ENCODE peak calls at places on chromosomes 12 and 14, in five cellular contexts. One of them, this sample, is unnamed. For H3K4me1, the result is how much of the 10 kb centered on the place peaks cover.

GRCh38 chr12:44317651-44318126 is 481.8 kb downstream of the TMEM117 start:
- DNase-seq in HCT116: peak
- DNase-seq in right cardiac atrium: peak
- DNase-seq in CD8-positive, alpha-beta T cell: no peak
- DNase-seq in endothelial cell of umbilical vein: peak
- DNase-seq in this sample: no peak

GRCh38 chr12:57844725-57845477 is 1.6 kb downstream of the CTDSP2 start:
- DNase-seq in CD8-positive, alpha-beta T cell: no peak
- DNase-seq in right cardiac atrium: peak
- DNase-seq in HCT116: peak
- DNase-seq in endothelial cell of umbilical vein: no peak
- DNase-seq in this sample: no peak

GRCh38 chr14:34851395-34851794 is 23.8 kb downstream of the BAZ1A start:
- DNase-seq in HCT116: no peak
- DNase-seq in right cardiac atrium: no peak
- DNase-seq in CD8-positive, alpha-beta T cell: no peak
- DNase-seq in endothelial cell of umbilical vein: peak
- DNase-seq in this sample: no peak

GRCh38 chr12:88166179-88166578 is 24.1 kb downstream of the TMTC3 start:
- DNase-seq in endothelial cell of umbilical vein: no peak
- DNase-seq in right cardiac atrium: no peak
- DNase-seq in CD8-positive, alpha-beta T cell: no peak
- DNase-seq in HCT116: no peak
- DNase-seq in this sample: no peak

GRCh38 chr14:83828406-83828805 is 1701.5 kb upstream of the FLRT2 start:
- DNase-seq in endothelial cell of umbilical vein: no peak
- DNase-seq in right cardiac atrium: no peak
- DNase-seq in CD8-positive, alpha-beta T cell: no peak
- DNase-seq in HCT116: no peak
- DNase-seq in this sample: no peak

GRCh38 chr14:21231020-21231652 is 38.1 kb downstream of the HNRNPC start:
- DNase-seq in right cardiac atrium: no peak
- DNase-seq in HCT116: no peak
- DNase-seq in CD8-positive, alpha-beta T cell: no peak
- DNase-seq in endothelial cell of umbilical vein: no peak
- DNase-seq in this sample: no peak

GRCh38 chr14:24194186-24194872 is 912 bp downstream of the TM9SF1 start:
- DNase-seq in CD8-positive, alpha-beta T cell: no peak
- DNase-seq in right cardiac atrium: no peak
- DNase-seq in endothelial cell of umbilical vein: no peak
- DNase-seq in HCT116: no peak
- DNase-seq in this sample: no peak

GRCh38 chr12:106302401-106303201 is at the start of gene TCP11L2:
- DNase-seq in HCT116: no peak
- DNase-seq in endothelial cell of umbilical vein: peak
- DNase-seq in right cardiac atrium: peak
- DNase-seq in CD8-positive, alpha-beta T cell: peak
- DNase-seq in this sample: peak

GRCh38 chr14:93906341-93907329 is 20.5 kb upstream of the FAM181A start:
- DNase-seq in CD8-positive, alpha-beta T cell: peak
- DNase-seq in right cardiac atrium: no peak
- DNase-seq in HCT116: peak
- DNase-seq in endothelial cell of umbilical vein: no peak
- DNase-seq in this sample: peak

GRCh38 chr12:114444422-114445279 is 38.7 kb upstream of the TBX5 start:
- DNase-seq in HCT116: no peak
- DNase-seq in endothelial cell of umbilical vein: no peak
- DNase-seq in right cardiac atrium: peak
- DNase-seq in CD8-positive, alpha-beta T cell: no peak
- DNase-seq in this sample: no peak

GRCh38 chr14:54219281-54220121 is 177.3 kb upstream of the CDKN3 start:
- DNase-seq in right cardiac atrium: no peak
- DNase-seq in HCT116: no peak
- DNase-seq in endothelial cell of umbilical vein: no peak
- DNase-seq in CD8-positive, alpha-beta T cell: no peak
- DNase-seq in this sample: no peak

GRCh38 chr12:68303850-68304249 is 28.3 kb downstream of the MDM1 start:
- DNase-seq in HCT116: no peak
- DNase-seq in right cardiac atrium: peak
- DNase-seq in endothelial cell of umbilical vein: no peak
- DNase-seq in CD8-positive, alpha-beta T cell: no peak
- DNase-seq in this sample: no peak

GRCh38 chr14:99263564-99264330 is 8.2 kb downstream of the BCL11B start:
- DNase-seq in endothelial cell of umbilical vein: no peak
- DNase-seq in CD8-positive, alpha-beta T cell: no peak
- DNase-seq in HCT116: no peak
- DNase-seq in right cardiac atrium: no peak
- DNase-seq in this sample: peak

GRCh38 chr12:109539508-109539907 is 33.8 kb downstream of the MMAB start:
- DNase-seq in HCT116: no peak
- DNase-seq in CD8-positive, alpha-beta T cell: no peak
- DNase-seq in right cardiac atrium: no peak
- DNase-seq in endothelial cell of umbilical vein: peak
- DNase-seq in this sample: no peak

GRCh38 chr14:35155962-35156361 is 33.6 kb downstream of the PRORP start:
- DNase-seq in CD8-positive, alpha-beta T cell: no peak
- DNase-seq in right cardiac atrium: no peak
- DNase-seq in endothelial cell of umbilical vein: peak
- DNase-seq in HCT116: no peak
- DNase-seq in this sample: no peak

GRCh38 chr14:95222870-95223398 is 65.6 kb upstream of the DICER1 start:
- DNase-seq in CD8-positive, alpha-beta T cell: no peak
- DNase-seq in HCT116: no peak
- DNase-seq in endothelial cell of umbilical vein: no peak
- DNase-seq in right cardiac atrium: no peak
- DNase-seq in this sample: no peak

GRCh38 chr14:68589447-68590232 is 203.2 kb downstream of the ZFP36L1 start:
- DNase-seq in CD8-positive, alpha-beta T cell: no peak
- DNase-seq in endothelial cell of umbilical vein: no peak
- DNase-seq in right cardiac atrium: peak
- DNase-seq in HCT116: no peak
- DNase-seq in this sample: no peak

GRCh38 chr12:2319747-2320146 is 267.0 kb downstream of the CACNA1C start:
- DNase-seq in endothelial cell of umbilical vein: no peak
- DNase-seq in right cardiac atrium: no peak
- DNase-seq in HCT116: no peak
- DNase-seq in CD8-positive, alpha-beta T cell: no peak
- DNase-seq in this sample: no peak

GRCh38 chr14:61470954-61471279 is 149.5 kb downstream of the PRKCH start:
- DNase-seq in endothelial cell of umbilical vein: no peak
- DNase-seq in CD8-positive, alpha-beta T cell: no peak
- DNase-seq in right cardiac atrium: no peak
- DNase-seq in HCT116: no peak
- DNase-seq in this sample: no peak

GRCh38 chr12:27279836-27280235 is 35.8 kb downstream of the STK38L start:
- DNase-seq in right cardiac atrium: no peak
- DNase-seq in CD8-positive, alpha-beta T cell: no peak
- DNase-seq in endothelial cell of umbilical vein: no peak
- DNase-seq in HCT116: no peak
- DNase-seq in this sample: no peak

GRCh38 chr12:88895634-88896033 is 315.4 kb upstream of the KITLG start:
- DNase-seq in right cardiac atrium: no peak
- DNase-seq in HCT116: no peak
- DNase-seq in CD8-positive, alpha-beta T cell: no peak
- DNase-seq in endothelial cell of umbilical vein: peak
- DNase-seq in this sample: no peak

GRCh38 chr14:42683690-42684089 is 1077.0 kb downstream of the LRFN5 start:
- DNase-seq in HCT116: no peak
- DNase-seq in right cardiac atrium: no peak
- DNase-seq in CD8-positive, alpha-beta T cell: no peak
- DNase-seq in endothelial cell of umbilical vein: no peak
- DNase-seq in this sample: no peak

GRCh38 chr14:103705158-103705523 is 10.1 kb downstream of the XRCC3 start:
- DNase-seq in CD8-positive, alpha-beta T cell: no peak
- DNase-seq in HCT116: no peak
- DNase-seq in endothelial cell of umbilical vein: peak
- DNase-seq in right cardiac atrium: peak
- DNase-seq in this sample: no peak

GRCh38 chr12:130224613-130225012 is 62.3 kb downstream of the FZD10 start:
- DNase-seq in right cardiac atrium: no peak
- DNase-seq in endothelial cell of umbilical vein: no peak
- DNase-seq in CD8-positive, alpha-beta T cell: no peak
- DNase-seq in HCT116: no peak
- DNase-seq in this sample: no peak

GRCh38 chr14:92103363-92103762 is 3.0 kb downstream of the ATXN3 start:
- DNase-seq in endothelial cell of umbilical vein: no peak
- DNase-seq in HCT116: no peak
- DNase-seq in right cardiac atrium: no peak
- DNase-seq in CD8-positive, alpha-beta T cell: no peak
- DNase-seq in this sample: no peak

GRCh38 chr14:95463173-95463901 is 53.1 kb downstream of the SYNE3 start:
- DNase-seq in HCT116: no peak
- DNase-seq in endothelial cell of umbilical vein: peak
- DNase-seq in CD8-positive, alpha-beta T cell: peak
- DNase-seq in right cardiac atrium: peak
- DNase-seq in this sample: peak

GRCh38 chr12:24562761-24563392 is 386.0 kb downstream of the BCAT1 start:
- DNase-seq in endothelial cell of umbilical vein: peak
- DNase-seq in HCT116: no peak
- DNase-seq in CD8-positive, alpha-beta T cell: no peak
- DNase-seq in right cardiac atrium: peak
- DNase-seq in this sample: no peak

GRCh38 chr12:108349245-108349644 is 10.1 kb upstream of the CMKLR1 start:
- DNase-seq in HCT116: no peak
- DNase-seq in endothelial cell of umbilical vein: no peak
- DNase-seq in right cardiac atrium: peak
- DNase-seq in CD8-positive, alpha-beta T cell: no peak
- DNase-seq in this sample: no peak

GRCh38 chr12:93430280-93430679 is 11.5 kb downstream of the UBE2N start:
- DNase-seq in CD8-positive, alpha-beta T cell: no peak
- DNase-seq in endothelial cell of umbilical vein: no peak
- DNase-seq in HCT116: no peak
- DNase-seq in right cardiac atrium: no peak
- DNase-seq in this sample: no peak
- H3K4me1 ChIP-seq in CD8-positive, alpha-beta T cell: half or more
- H3K4me1 ChIP-seq in endothelial cell of umbilical vein: under half
- H3K4me1 ChIP-seq in HCT116: under half
- H3K4me1 ChIP-seq in right cardiac atrium: under half
- H3K4me1 ChIP-seq in this sample: half or more

GRCh38 chr12:42124764-42125371 is 19.8 kb downstream of the GXYLT1 start:
- DNase-seq in endothelial cell of umbilical vein: no peak
- DNase-seq in CD8-positive, alpha-beta T cell: no peak
- DNase-seq in right cardiac atrium: no peak
- DNase-seq in HCT116: no peak
- DNase-seq in this sample: no peak
- H3K4me3 ChIP-seq in endothelial cell of umbilical vein: no peak
- H3K4me3 ChIP-seq in CD8-positive, alpha-beta T cell: no peak
- H3K4me3 ChIP-seq in right cardiac atrium: no peak
- H3K4me3 ChIP-seq in HCT116: no peak
- H3K4me3 ChIP-seq in this sample: no peak

GRCh38 chr12:56155256-56155845 is 2.8 kb upstream of the MYL6 start:
- DNase-seq in endothelial cell of umbilical vein: no peak
- DNase-seq in CD8-positive, alpha-beta T cell: no peak
- DNase-seq in HCT116: no peak
- DNase-seq in right cardiac atrium: peak
- DNase-seq in this sample: no peak

GRCh38 chr12:56152756-56153137 is 360 bp downstream of the MYL6B start:
- DNase-seq in right cardiac atrium: peak
- DNase-seq in HCT116: no peak
- DNase-seq in CD8-positive, alpha-beta T cell: no peak
- DNase-seq in endothelial cell of umbilical vein: no peak
- DNase-seq in this sample: no peak

GRCh38 chr12:56153291-56154065 is 1.1 kb downstream of the MYL6B start:
- DNase-seq in right cardiac atrium: peak
- DNase-seq in endothelial cell of umbilical vein: no peak
- DNase-seq in CD8-positive, alpha-beta T cell: no peak
- DNase-seq in HCT116: no peak
- DNase-seq in this sample: no peak

GRCh38 chr12:56154818-56155217 is 2.4 kb downstream of the MYL6B start:
- DNase-seq in right cardiac atrium: peak
- DNase-seq in endothelial cell of umbilical vein: no peak
- DNase-seq in HCT116: no peak
- DNase-seq in CD8-positive, alpha-beta T cell: no peak
- DNase-seq in this sample: no peak

DNA sequence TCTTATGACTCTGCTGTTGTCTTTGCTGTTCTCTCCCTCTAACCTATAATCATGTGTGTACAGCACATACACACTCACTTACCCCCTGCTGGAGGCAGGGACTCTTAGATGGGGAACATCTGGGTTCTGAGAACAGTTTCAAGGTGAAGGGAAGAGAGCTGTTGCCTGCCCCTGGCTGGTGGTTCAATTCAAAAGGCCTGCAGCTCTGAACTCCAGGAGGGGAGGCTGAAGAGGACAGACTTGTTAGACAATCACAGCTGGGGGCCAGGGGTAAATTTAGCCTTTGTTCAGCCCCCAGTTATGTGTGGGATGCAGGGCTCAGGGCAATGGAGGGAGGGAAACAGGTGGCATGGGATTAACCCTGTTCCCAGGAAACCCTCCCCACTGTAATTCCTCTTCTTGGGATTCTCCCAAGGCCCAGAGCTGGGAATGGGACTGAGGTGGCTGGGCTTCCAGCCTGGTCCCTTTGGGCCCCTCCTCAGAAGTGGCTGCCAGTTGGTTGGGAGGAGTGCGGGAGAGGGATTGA is 1.9 kb downstream of the MYL6B start:
- DNase-seq in CD8-positive, alpha-beta T cell: no peak
- DNase-seq in endothelial cell of umbilical vein: no peak
- DNase-seq in right cardiac atrium: peak
- DNase-seq in HCT116: no peak
- DNase-seq in this sample: no peak
- H3K27ac ChIP-seq in CD8-positive, alpha-beta T cell: no peak
- H3K27ac ChIP-seq in endothelial cell of umbilical vein: no peak
- H3K27ac ChIP-seq in right cardiac atrium: no peak
- H3K27ac ChIP-seq in HCT116: no peak
- H3K27ac ChIP-seq in this sample: no peak

GRCh38 chr14:88611878-88612277 is 49.0 kb downstream of the ZC3H14 start:
- DNase-seq in right cardiac atrium: no peak
- DNase-seq in CD8-positive, alpha-beta T cell: no peak
- DNase-seq in endothelial cell of umbilical vein: peak
- DNase-seq in HCT116: no peak
- DNase-seq in this sample: no peak

GRCh38 chr14:88616697-88617096 is 53.9 kb downstream of the ZC3H14 start:
- DNase-seq in CD8-positive, alpha-beta T cell: no peak
- DNase-seq in right cardiac atrium: no peak
- DNase-seq in HCT116: no peak
- DNase-seq in endothelial cell of umbilical vein: no peak
- DNase-seq in this sample: no peak

GRCh38 chr14:88612981-88613380 is 50.1 kb downstream of the ZC3H14 start:
- DNase-seq in endothelial cell of umbilical vein: peak
- DNase-seq in right cardiac atrium: no peak
- DNase-seq in CD8-positive, alpha-beta T cell: no peak
- DNase-seq in HCT116: no peak
- DNase-seq in this sample: no peak

GRCh38 chr14:88613552-88614010 is 50.7 kb downstream of the ZC3H14 start:
- DNase-seq in right cardiac atrium: no peak
- DNase-seq in endothelial cell of umbilical vein: peak
- DNase-seq in HCT116: no peak
- DNase-seq in CD8-positive, alpha-beta T cell: no peak
- DNase-seq in this sample: no peak

GRCh38 chr14:88614218-88614907 is 51.5 kb downstream of the ZC3H14 start:
- DNase-seq in endothelial cell of umbilical vein: peak
- DNase-seq in CD8-positive, alpha-beta T cell: no peak
- DNase-seq in HCT116: no peak
- DNase-seq in right cardiac atrium: no peak
- DNase-seq in this sample: no peak
- H3K4me1 ChIP-seq in endothelial cell of umbilical vein: under half
- H3K4me1 ChIP-seq in CD8-positive, alpha-beta T cell: under half
- H3K4me1 ChIP-seq in HCT116: under half
- H3K4me1 ChIP-seq in right cardiac atrium: under half
- H3K4me1 ChIP-seq in this sample: under half

This sample was measured in CD8-positive, alpha-beta memory T cell.